ENCODE peak calls at places on chromosomes 13 and 19, in eight cellular contexts. V is activated naive CD4-positive, alpha-beta T cell treated with anti-CD3 and anti-CD28 coated beads, Interleukin-2, amount 50 U/mL, for 16 hours; S is astrocyte of the cerebellum; M is H54; T is dermis microvascular lymphatic vessel endothelial cell; Q is NCI-H2029 treated with DMSO at 0.1 percent for 48 hours; J is SK-N-DZ; A is foreskin fibroblast. Y is an unnamed sample.

GRCh38 chr13:42155251-42155650 is 106.8 kb downstream of the DGKH start:
- DNase-seq in V (no peak), S (no peak), J (no peak), A (no peak), M (no peak), T (no peak), Q (no peak), Y (no peak)

GRCh38 chr13:77362166-77362565 is 35.3 kb upstream of the MYCBP2 start:
- DNase-seq in T (no peak), S (no peak), Q (no peak), V (no peak), J (no peak), M (no peak), A (no peak), Y (no peak)

GRCh38 chr13:62092536-62092935 is 676.9 kb upstream of the PCDH20 start:
- DNase-seq in Q (no peak), M (no peak), S (no peak), T (no peak), V (no peak), J (no peak), A (no peak), Y (no peak)

GRCh38 chr19:12868540-12869112 is 12.6 kb downstream of the DNASE2 start:
- DNase-seq in V (no peak), S (no peak), T (no peak), J (no peak), Q (no peak), A (no peak), M (no peak), Y (peak)

GRCh38 chr13:71619096-71619495 is 247.9 kb downstream of the DACH1 start:
- DNase-seq in T (no peak), A (no peak), Q (no peak), M (no peak), V (no peak), J (no peak), S (no peak), Y (no peak)

GRCh38 chr13:29693297-29693945 is 97.9 kb upstream of the SLC7A1 start:
- DNase-seq in M (no peak), V (no peak), J (no peak), T (no peak), Q (no peak), A (no peak), S (no peak), Y (no peak)

GRCh38 chr13:85509512-85509911 is 289.7 kb downstream of the SLITRK6 start:
- DNase-seq in T (no peak), S (no peak), Q (no peak), M (no peak), J (no peak), V (no peak), A (peak), Y (peak)

GRCh38 chr19:10797541-10798256 is 38.3 kb downstream of the TMED1 start:
- DNase-seq in S (no peak), A (no peak), Q (no peak), M (no peak), V (peak), J (no peak), T (peak), Y (no peak)

GRCh38 chr13:27442071-27442647 is 8.2 kb downstream of the MTIF3 start:
- DNase-seq in A (no peak), S (no peak), Q (no peak), J (no peak), T (no peak), V (no peak), M (no peak), Y (no peak)

GRCh38 chr13:37192986-37193385 is 87.5 kb upstream of the CSNK1A1L start:
- DNase-seq in S (no peak), T (no peak), A (no peak), J (no peak), V (no peak), M (no peak), Q (no peak), Y (no peak)

GRCh38 chr19:5361407-5361806 is 20.8 kb upstream of the PTPRS start:
- DNase-seq in Q (no peak), J (no peak), V (no peak), M (no peak), A (no peak), T (no peak), S (no peak), Y (no peak)

GRCh38 chr19:15248648-15249559 is 16.7 kb upstream of the EPHX3 start:
- DNase-seq in Q (no peak), M (peak), J (no peak), V (no peak), S (peak), T (peak), A (peak), Y (peak)

GRCh38 chr13:27857271-27857670 is 62.5 kb upstream of the PDX1 start:
- DNase-seq in T (no peak), A (no peak), M (no peak), S (no peak), V (no peak), J (no peak), Q (peak), Y (no peak)

GRCh38 chr13:39209731-39210633 is 171.7 kb downstream of the NHLRC3 start:
- DNase-seq in T (no peak), V (no peak), S (no peak), A (no peak), J (no peak), M (no peak), Q (no peak), Y (no peak)

GRCh38 chr19:41407271-41407670 is 9.7 kb downstream of the BCKDHA start:
- DNase-seq in T (no peak), J (no peak), Q (peak), V (no peak), M (no peak), A (no peak), S (no peak), Y (no peak)

GRCh38 chr19:46904114-46905060 is 43.6 kb downstream of the ARHGAP35 start:
- DNase-seq in V (no peak), J (no peak), M (no peak), A (peak), T (peak), S (no peak), Q (no peak), Y (no peak)

GRCh38 chr19:29665826-29666633 is 769 bp downstream of the PLEKHF1 start:
- DNase-seq in M (no peak), S (no peak), J (no peak), T (no peak), V (no peak), A (no peak), Q (no peak), Y (no peak)

GRCh38 chr13:112442483-112443090 is 66.4 kb downstream of the SPACA7 start:
- DNase-seq in J (no peak), V (no peak), Q (no peak), T (no peak), A (no peak), M (no peak), S (no peak), Y (no peak)

GRCh38 chr19:33988601-33989000 is 183.7 kb upstream of the LSM14A start:
- DNase-seq in T (no peak), M (no peak), J (no peak), S (no peak), Q (no peak), V (no peak), A (no peak), Y (no peak)

GRCh38 chr13:32476021-32476731 is 48.2 kb upstream of the N4BP2L1 start:
- DNase-seq in J (no peak), V (no peak), T (no peak), M (no peak), S (no peak), A (no peak), Q (no peak), Y (no peak)